ENCODE peak calls at places on chromosomes 3 and 15, in four cellular contexts. One of them, this sample, is unnamed.

GRCh38 chr3:73908218-73908617 is 283.5 kb upstream of the PDZRN3 start:
- DNase-seq in pancreas: no peak
- DNase-seq in sigmoid colon: no peak
- DNase-seq in astrocyte of the spinal cord: no peak
- DNase-seq in this sample: no peak

GRCh38 chr3:30122359-30122758 is 484.0 kb upstream of the TGFBR2 start:
- DNase-seq in pancreas: no peak
- DNase-seq in sigmoid colon: no peak
- DNase-seq in astrocyte of the spinal cord: no peak
- DNase-seq in this sample: no peak

GRCh38 chr3:111210866-111211564 is 139.4 kb downstream of the NECTIN3 start:
- DNase-seq in pancreas: no peak
- DNase-seq in sigmoid colon: no peak
- DNase-seq in astrocyte of the spinal cord: peak
- DNase-seq in this sample: no peak

GRCh38 chr3:122973893-122974615 is 53.5 kb downstream of the SEMA5B start:
- DNase-seq in pancreas: no peak
- DNase-seq in sigmoid colon: no peak
- DNase-seq in astrocyte of the spinal cord: no peak
- DNase-seq in this sample: no peak

GRCh38 chr3:182258538-182259177 is 534.6 kb upstream of the ATP11B start:
- DNase-seq in pancreas: no peak
- DNase-seq in sigmoid colon: no peak
- DNase-seq in astrocyte of the spinal cord: peak
- DNase-seq in this sample: peak

GRCh38 chr3:98613616-98614015 is 20.2 kb upstream of the CPOX start:
- DNase-seq in pancreas: no peak
- DNase-seq in sigmoid colon: no peak
- DNase-seq in astrocyte of the spinal cord: peak
- DNase-seq in this sample: no peak

GRCh38 chr15:68679961-68680371 is 101.2 kb downstream of the CORO2B start:
- DNase-seq in pancreas: no peak
- DNase-seq in sigmoid colon: peak
- DNase-seq in astrocyte of the spinal cord: no peak
- DNase-seq in this sample: no peak

GRCh38 chr3:31911643-31912042 is 69.4 kb downstream of the OSBPL10 start:
- DNase-seq in pancreas: no peak
- DNase-seq in sigmoid colon: no peak
- DNase-seq in astrocyte of the spinal cord: no peak
- DNase-seq in this sample: no peak

GRCh38 chr3:170132335-170132734 is 49.2 kb downstream of the PHC3 start:
- DNase-seq in pancreas: no peak
- DNase-seq in sigmoid colon: no peak
- DNase-seq in astrocyte of the spinal cord: no peak
- DNase-seq in this sample: no peak

GRCh38 chr3:187021748-187022402 is 91.5 kb downstream of the ST6GAL1 start:
- DNase-seq in pancreas: no peak
- DNase-seq in sigmoid colon: no peak
- DNase-seq in astrocyte of the spinal cord: no peak
- DNase-seq in this sample: no peak

GRCh38 chr3:36814071-36814717 is 49.8 kb upstream of the DCLK3 start:
- DNase-seq in pancreas: no peak
- DNase-seq in sigmoid colon: no peak
- DNase-seq in astrocyte of the spinal cord: no peak
- DNase-seq in this sample: no peak

GRCh38 chr15:63288778-63289378 is 11.5 kb downstream of the APH1B start:
- DNase-seq in pancreas: no peak
- DNase-seq in sigmoid colon: no peak
- DNase-seq in astrocyte of the spinal cord: peak
- DNase-seq in this sample: peak

GRCh38 chr3:120839120-120839519 is 68.9 kb upstream of the STXBP5L start:
- DNase-seq in pancreas: no peak
- DNase-seq in sigmoid colon: no peak
- DNase-seq in astrocyte of the spinal cord: no peak
- DNase-seq in this sample: no peak

GRCh38 chr15:25058080-25058785 is 103.4 kb downstream of the SNRPN start:
- DNase-seq in pancreas: no peak
- DNase-seq in sigmoid colon: no peak
- DNase-seq in astrocyte of the spinal cord: no peak
- DNase-seq in this sample: no peak

GRCh38 chr3:5187920-5188418 is 462 bp downstream of the EDEM1 start:
- DNase-seq in pancreas: peak
- DNase-seq in sigmoid colon: peak
- DNase-seq in astrocyte of the spinal cord: no peak
- DNase-seq in this sample: no peak

GRCh38 chr3:101039285-101039684 is 46.1 kb upstream of the ABI3BP start:
- DNase-seq in pancreas: no peak
- DNase-seq in sigmoid colon: no peak
- DNase-seq in astrocyte of the spinal cord: no peak
- DNase-seq in this sample: no peak

GRCh38 chr3:41933154-41933676 is 28.7 kb downstream of the ULK4 start:
- DNase-seq in pancreas: no peak
- DNase-seq in sigmoid colon: no peak
- DNase-seq in astrocyte of the spinal cord: peak
- DNase-seq in this sample: peak

GRCh38 chr15:70503798-70504304 is 259.5 kb downstream of the UACA start:
- DNase-seq in pancreas: no peak
- DNase-seq in sigmoid colon: no peak
- DNase-seq in astrocyte of the spinal cord: no peak
- DNase-seq in this sample: no peak

GRCh38 chr15:58546635-58547627 is 115.1 kb downstream of the LIPC start:
- DNase-seq in pancreas: no peak
- DNase-seq in sigmoid colon: no peak
- DNase-seq in astrocyte of the spinal cord: peak
- DNase-seq in this sample: no peak

GRCh38 chr15:48693474-48693873 is 48.0 kb upstream of the FBN1 start:
- DNase-seq in pancreas: no peak
- DNase-seq in sigmoid colon: no peak
- DNase-seq in astrocyte of the spinal cord: peak
- DNase-seq in this sample: no peak

GRCh38 chr3:76044601-76045600 is 259.6 kb upstream of the ZNF717 start:
- DNase-seq in pancreas: peak
- DNase-seq in sigmoid colon: no peak
- DNase-seq in astrocyte of the spinal cord: peak
- DNase-seq in this sample: no peak

GRCh38 chr3:40191251-40191650 is 118.3 kb upstream of the EIF1B start:
- DNase-seq in pancreas: no peak
- DNase-seq in sigmoid colon: no peak
- DNase-seq in astrocyte of the spinal cord: no peak
- DNase-seq in this sample: no peak

GRCh38 chr3:134094491-134094890 is 64.8 kb upstream of the SLCO2A1 start:
- DNase-seq in pancreas: no peak
- DNase-seq in sigmoid colon: no peak
- DNase-seq in astrocyte of the spinal cord: no peak
- DNase-seq in this sample: no peak

GRCh38 chr3:47315069-47315647 is 32.4 kb downstream of the KLHL18 start:
- DNase-seq in pancreas: no peak
- DNase-seq in sigmoid colon: no peak
- DNase-seq in astrocyte of the spinal cord: peak
- DNase-seq in this sample: no peak

DNA sequence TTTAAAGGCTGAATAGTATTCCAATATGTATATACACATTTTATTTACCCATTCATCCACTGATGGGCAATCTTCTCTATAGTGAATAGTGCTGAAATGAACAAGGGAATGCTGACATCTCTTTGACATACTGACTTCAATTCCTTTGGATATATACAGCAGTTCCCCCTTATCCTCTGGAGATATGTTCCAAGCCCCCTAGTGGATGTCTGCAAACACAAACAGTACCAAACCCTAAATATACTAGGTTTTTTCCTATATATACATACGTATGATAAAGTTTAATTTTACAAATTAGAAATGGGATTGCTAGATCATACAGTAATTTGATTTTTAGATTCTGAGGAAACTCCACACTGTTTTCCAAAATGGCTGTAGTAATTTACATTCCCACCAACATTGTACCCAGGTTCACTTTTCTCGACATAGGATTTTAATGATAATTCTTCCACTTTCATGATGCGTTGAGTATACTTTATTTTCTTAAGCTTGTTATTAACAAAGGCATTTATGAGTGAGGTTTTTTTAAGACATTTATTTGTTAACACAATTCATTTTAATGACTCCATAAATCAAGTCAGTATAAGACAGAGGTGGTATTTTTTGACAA is 38.2 kb downstream of the VPS13C start:
- DNase-seq in pancreas: no peak
- DNase-seq in sigmoid colon: no peak
- DNase-seq in astrocyte of the spinal cord: no peak
- DNase-seq in this sample: no peak
- TF ChIP-seq CTCF in pancreas: no peak
- TF ChIP-seq CTCF in sigmoid colon: no peak
- TF ChIP-seq CTCF in astrocyte of the spinal cord: peak
- TF ChIP-seq CTCF in this sample: peak

GRCh38 chr15:64656508-64656907 is 118.9 kb downstream of the RBPMS2 start:
- DNase-seq in pancreas: no peak
- DNase-seq in sigmoid colon: no peak
- DNase-seq in astrocyte of the spinal cord: no peak
- DNase-seq in this sample: no peak

GRCh38 chr15:64651573-64652260 is 123.7 kb downstream of the RBPMS2 start:
- DNase-seq in pancreas: no peak
- DNase-seq in sigmoid colon: no peak
- DNase-seq in astrocyte of the spinal cord: no peak
- DNase-seq in this sample: peak

DNA sequence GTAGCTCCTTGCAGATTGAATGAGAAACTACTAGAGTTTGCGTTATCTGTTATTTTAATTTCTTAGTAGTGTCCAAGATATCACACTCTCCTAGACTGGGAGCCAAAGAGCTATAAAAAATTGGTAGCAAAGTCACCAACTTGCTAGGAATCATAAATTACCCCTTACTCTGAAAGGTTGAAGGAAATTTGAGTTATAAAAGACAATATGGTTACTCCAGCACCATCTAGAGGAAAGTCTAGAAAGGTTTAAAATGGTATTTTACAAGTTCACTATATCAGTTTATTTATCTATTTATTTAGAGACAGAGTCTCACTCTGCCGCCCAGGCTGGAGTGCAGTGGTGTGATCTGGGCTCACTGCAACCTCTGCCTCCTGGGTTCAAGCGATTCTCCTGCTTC is 121.6 kb downstream of the RBPMS2 start:
- DNase-seq in pancreas: no peak
- DNase-seq in sigmoid colon: no peak
- DNase-seq in astrocyte of the spinal cord: peak
- DNase-seq in this sample: no peak
- TF ChIP-seq CTCF in pancreas: no peak
- TF ChIP-seq CTCF in sigmoid colon: no peak
- TF ChIP-seq CTCF in astrocyte of the spinal cord: peak
- TF ChIP-seq CTCF in this sample: peak

DNA sequence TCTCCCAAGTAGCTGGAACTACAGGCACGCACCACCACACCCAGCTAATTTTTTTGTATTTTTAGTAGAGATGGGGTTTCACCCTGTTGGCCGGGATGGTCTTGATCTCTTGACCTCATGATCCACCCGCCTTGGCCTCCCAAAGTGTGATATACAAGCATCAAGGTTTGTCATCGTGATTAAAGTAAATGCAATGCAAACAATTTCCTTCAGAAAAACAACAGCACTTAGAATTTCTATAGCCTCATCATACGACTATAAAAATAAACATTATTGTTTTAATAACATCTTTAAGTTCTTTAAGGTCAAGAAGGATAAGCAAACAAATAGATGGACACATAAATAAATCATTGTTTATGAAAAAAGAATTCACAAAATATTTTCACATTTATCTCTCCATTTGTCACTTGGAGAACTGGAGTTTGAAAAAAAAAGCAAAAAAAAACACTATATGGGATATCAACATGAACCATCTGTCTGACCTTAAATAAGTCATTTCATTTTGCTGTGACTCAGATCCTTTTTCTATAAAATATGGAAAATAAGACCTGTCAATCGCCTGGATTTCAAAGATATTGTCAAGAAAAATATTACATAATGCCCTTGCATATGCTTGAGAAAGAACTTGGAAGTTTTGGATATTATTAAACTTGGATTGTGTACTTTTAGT is 642.1 kb upstream of the KCNMB2 start:
- DNase-seq in pancreas: no peak
- DNase-seq in sigmoid colon: no peak
- DNase-seq in astrocyte of the spinal cord: no peak
- DNase-seq in this sample: no peak
- TF ChIP-seq CTCF in pancreas: no peak
- TF ChIP-seq CTCF in sigmoid colon: no peak
- TF ChIP-seq CTCF in astrocyte of the spinal cord: no peak
- TF ChIP-seq CTCF in this sample: no peak

GRCh38 chr3:52108302-52109232 is 45.7 kb downstream of the POC1A start:
- DNase-seq in pancreas: no peak
- DNase-seq in sigmoid colon: peak
- DNase-seq in astrocyte of the spinal cord: no peak
- DNase-seq in this sample: no peak
- TF ChIP-seq CTCF in pancreas: no peak
- TF ChIP-seq CTCF in sigmoid colon: no peak
- TF ChIP-seq CTCF in astrocyte of the spinal cord: peak
- TF ChIP-seq CTCF in this sample: no peak

DNA sequence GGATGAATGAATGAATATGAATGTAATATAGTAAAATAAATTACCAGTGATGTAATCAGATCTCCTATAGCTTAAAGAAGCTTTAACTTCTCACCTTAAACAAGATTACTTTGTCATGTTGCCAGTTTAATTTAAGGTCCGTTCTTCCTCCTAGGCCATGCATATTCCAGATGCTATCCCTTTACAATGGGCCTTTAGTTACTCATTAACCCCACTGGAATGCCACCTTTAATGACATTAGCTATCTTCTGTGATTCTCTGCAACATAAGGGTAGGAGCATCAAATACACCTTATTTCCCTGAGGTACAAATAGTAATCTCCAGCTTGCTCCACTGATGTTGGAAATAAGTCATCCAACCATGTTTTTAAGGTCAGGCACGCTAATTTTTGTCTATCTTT is 63.0 kb upstream of the TIMP4 start:
- DNase-seq in pancreas: no peak
- DNase-seq in sigmoid colon: no peak
- DNase-seq in astrocyte of the spinal cord: no peak
- DNase-seq in this sample: no peak
- TF ChIP-seq CTCF in pancreas: no peak
- TF ChIP-seq CTCF in sigmoid colon: no peak
- TF ChIP-seq CTCF in astrocyte of the spinal cord: no peak
- TF ChIP-seq CTCF in this sample: no peak

This sample was measured in LNCaP clone FGC.